ENCODE peak calls at places on chromosomes 12 and 14, in seven cellular contexts. One of them, this sample, is unnamed.

GRCh38 chr12:5114436-5114835 is 70.8 kb downstream of the KCNA5 start:
- ATAC-seq in pancreas: no peak
- ATAC-seq in psoas muscle: no peak
- ATAC-seq in heart right ventricle: no peak
- ATAC-seq in upper lobe of right lung: peak; percentile 75
- ATAC-seq in K562: no peak
- ATAC-seq in HepG2: no peak
- ATAC-seq in this sample: no peak

GRCh38 chr12:52082988-52083637 is 3.6 kb downstream of the SMIM41 start:
- ATAC-seq in psoas muscle: peak; percentile 57
- ATAC-seq in HepG2: peak; percentile 65
- ATAC-seq in pancreas: peak; percentile 84
- ATAC-seq in heart right ventricle: peak; percentile 70
- ATAC-seq in K562: peak; percentile 89
- ATAC-seq in upper lobe of right lung: peak; percentile 64
- ATAC-seq in this sample: peak; percentile 54

GRCh38 chr14:69941768-69942742 is 62.8 kb downstream of the SMOC1 start:
- ATAC-seq in HepG2: peak; percentile 74
- ATAC-seq in upper lobe of right lung: no peak
- ATAC-seq in heart right ventricle: no peak
- ATAC-seq in K562: no peak
- ATAC-seq in pancreas: peak; percentile 86
- ATAC-seq in psoas muscle: no peak
- ATAC-seq in this sample: no peak

GRCh38 chr14:69050235-69051184 is 71.4 kb upstream of the ACTN1 start:
- ATAC-seq in K562: no peak
- ATAC-seq in HepG2: no peak
- ATAC-seq in heart right ventricle: no peak
- ATAC-seq in pancreas: peak; percentile 28
- ATAC-seq in psoas muscle: no peak
- ATAC-seq in upper lobe of right lung: no peak
- ATAC-seq in this sample: no peak

GRCh38 chr14:75837151-75837787 is 144.5 kb downstream of the TGFB3 start:
- ATAC-seq in pancreas: no peak
- ATAC-seq in upper lobe of right lung: no peak
- ATAC-seq in heart right ventricle: no peak
- ATAC-seq in K562: no peak
- ATAC-seq in HepG2: no peak
- ATAC-seq in psoas muscle: no peak
- ATAC-seq in this sample: no peak

GRCh38 chr12:53764630-53765029 is 12.9 kb upstream of the CISTR start:
- ATAC-seq in psoas muscle: no peak
- ATAC-seq in pancreas: no peak
- ATAC-seq in K562: no peak
- ATAC-seq in HepG2: no peak
- ATAC-seq in heart right ventricle: no peak
- ATAC-seq in upper lobe of right lung: no peak
- ATAC-seq in this sample: no peak

GRCh38 chr14:60805881-60806569 is 71.5 kb downstream of the MNAT1 start:
- ATAC-seq in heart right ventricle: no peak
- ATAC-seq in psoas muscle: no peak
- ATAC-seq in K562: no peak
- ATAC-seq in HepG2: no peak
- ATAC-seq in pancreas: no peak
- ATAC-seq in upper lobe of right lung: no peak
- ATAC-seq in this sample: no peak

GRCh38 chr14:56474419-56475022 is 105.1 kb upstream of the TMEM260 start:
- ATAC-seq in pancreas: peak; percentile 80
- ATAC-seq in psoas muscle: no peak
- ATAC-seq in heart right ventricle: no peak
- ATAC-seq in upper lobe of right lung: peak; percentile 78
- ATAC-seq in K562: no peak
- ATAC-seq in HepG2: no peak
- ATAC-seq in this sample: no peak

GRCh38 chr12:30021046-30021833 is 237.5 kb upstream of the TMTC1 start:
- ATAC-seq in upper lobe of right lung: no peak
- ATAC-seq in heart right ventricle: no peak
- ATAC-seq in pancreas: no peak
- ATAC-seq in psoas muscle: no peak
- ATAC-seq in K562: no peak
- ATAC-seq in HepG2: no peak
- ATAC-seq in this sample: no peak

GRCh38 chr12:92271341-92271740 is 125.7 kb upstream of the BTG1 start:
- ATAC-seq in HepG2: no peak
- ATAC-seq in upper lobe of right lung: no peak
- ATAC-seq in heart right ventricle: no peak
- ATAC-seq in K562: no peak
- ATAC-seq in psoas muscle: no peak
- ATAC-seq in pancreas: no peak
- ATAC-seq in this sample: no peak

GRCh38 chr12:67710582-67710981 is 62.0 kb downstream of the DYRK2 start:
- ATAC-seq in HepG2: peak; percentile 99
- ATAC-seq in upper lobe of right lung: peak; percentile 85
- ATAC-seq in heart right ventricle: no peak
- ATAC-seq in pancreas: peak; percentile 99
- ATAC-seq in psoas muscle: no peak
- ATAC-seq in K562: no peak
- ATAC-seq in this sample: peak; percentile 57

GRCh38 chr14:53180272-53181221 is 27.4 kb upstream of the DDHD1 start:
- ATAC-seq in heart right ventricle: no peak
- ATAC-seq in psoas muscle: no peak
- ATAC-seq in K562: peak; percentile 88
- ATAC-seq in HepG2: peak; percentile 68
- ATAC-seq in pancreas: no peak
- ATAC-seq in upper lobe of right lung: peak; percentile 62
- ATAC-seq in this sample: no peak

GRCh38 chr14:55077691-55078151 is 26.3 kb downstream of the MAPK1IP1L start:
- ATAC-seq in K562: no peak
- ATAC-seq in pancreas: peak; percentile 84
- ATAC-seq in upper lobe of right lung: peak; percentile 96
- ATAC-seq in heart right ventricle: peak; percentile 54
- ATAC-seq in HepG2: peak; percentile 80
- ATAC-seq in psoas muscle: no peak
- ATAC-seq in this sample: no peak

GRCh38 chr14:20499108-20499507 is 6.2 kb upstream of the RNASE10 start:
- ATAC-seq in heart right ventricle: peak; percentile 83
- ATAC-seq in upper lobe of right lung: no peak
- ATAC-seq in HepG2: no peak
- ATAC-seq in psoas muscle: no peak
- ATAC-seq in pancreas: no peak
- ATAC-seq in K562: peak; percentile 34
- ATAC-seq in this sample: no peak

GRCh38 chr14:21109377-21110260 is 8.8 kb downstream of the TMEM253 start:
- ATAC-seq in K562: no peak
- ATAC-seq in psoas muscle: no peak
- ATAC-seq in pancreas: no peak
- ATAC-seq in HepG2: peak; percentile 73
- ATAC-seq in upper lobe of right lung: no peak
- ATAC-seq in heart right ventricle: no peak
- ATAC-seq in this sample: no peak

GRCh38 chr14:75098209-75098608 is 28.6 kb downstream of the NEK9 start:
- ATAC-seq in heart right ventricle: no peak
- ATAC-seq in upper lobe of right lung: no peak
- ATAC-seq in psoas muscle: peak; percentile 25
- ATAC-seq in pancreas: no peak
- ATAC-seq in K562: no peak
- ATAC-seq in HepG2: no peak
- ATAC-seq in this sample: no peak

GRCh38 chr12:77388611-77389265 is 323.4 kb upstream of the E2F7 start:
- ATAC-seq in upper lobe of right lung: no peak
- ATAC-seq in pancreas: no peak
- ATAC-seq in HepG2: no peak
- ATAC-seq in heart right ventricle: no peak
- ATAC-seq in K562: no peak
- ATAC-seq in psoas muscle: no peak
- ATAC-seq in this sample: no peak

GRCh38 chr14:69010632-69011031 is 31.5 kb upstream of the ACTN1 start:
- ATAC-seq in pancreas: no peak
- ATAC-seq in heart right ventricle: no peak
- ATAC-seq in psoas muscle: no peak
- ATAC-seq in upper lobe of right lung: no peak
- ATAC-seq in K562: no peak
- ATAC-seq in HepG2: no peak
- ATAC-seq in this sample: no peak

GRCh38 chr12:96073346-96074336 is 38.3 kb upstream of the LTA4H start:
- ATAC-seq in psoas muscle: no peak
- ATAC-seq in HepG2: no peak
- ATAC-seq in K562: no peak
- ATAC-seq in heart right ventricle: no peak
- ATAC-seq in pancreas: no peak
- ATAC-seq in upper lobe of right lung: no peak
- ATAC-seq in this sample: no peak

GRCh38 chr14:53842938-53843337 is 113.7 kb downstream of the BMP4 start:
- ATAC-seq in K562: no peak
- ATAC-seq in upper lobe of right lung: peak; percentile 88
- ATAC-seq in pancreas: peak; percentile 88
- ATAC-seq in heart right ventricle: no peak
- ATAC-seq in HepG2: peak; percentile 98
- ATAC-seq in psoas muscle: no peak
- ATAC-seq in this sample: no peak

GRCh38 chr12:14395059-14395778 is 29.7 kb downstream of the ATF7IP start:
- ATAC-seq in psoas muscle: no peak
- ATAC-seq in K562: peak; percentile 48
- ATAC-seq in heart right ventricle: peak; percentile 55
- ATAC-seq in HepG2: no peak
- ATAC-seq in pancreas: peak; percentile 60
- ATAC-seq in upper lobe of right lung: no peak
- ATAC-seq in this sample: no peak

GRCh38 chr14:38743941-38744611 is 359.0 kb downstream of the SEC23A start:
- ATAC-seq in psoas muscle: no peak
- ATAC-seq in heart right ventricle: no peak
- ATAC-seq in upper lobe of right lung: no peak
- ATAC-seq in K562: no peak
- ATAC-seq in pancreas: no peak
- ATAC-seq in HepG2: no peak
- ATAC-seq in this sample: no peak

GRCh38 chr12:54229624-54230212 is 40.9 kb upstream of the SMUG1 start:
- ATAC-seq in pancreas: peak; percentile 68
- ATAC-seq in K562: no peak
- ATAC-seq in psoas muscle: peak; percentile 47
- ATAC-seq in heart right ventricle: peak; percentile 67
- ATAC-seq in upper lobe of right lung: no peak
- ATAC-seq in HepG2: no peak
- ATAC-seq in this sample: peak; percentile 91

GRCh38 chr12:79673334-79673733 is 17.4 kb downstream of the PAWR start:
- ATAC-seq in heart right ventricle: no peak
- ATAC-seq in psoas muscle: no peak
- ATAC-seq in pancreas: no peak
- ATAC-seq in HepG2: no peak
- ATAC-seq in upper lobe of right lung: no peak
- ATAC-seq in K562: no peak
- ATAC-seq in this sample: no peak

GRCh38 chr12:93090768-93091172 is 161.7 kb upstream of the EEA1 start:
- ATAC-seq in upper lobe of right lung: no peak
- ATAC-seq in psoas muscle: no peak
- ATAC-seq in K562: no peak
- ATAC-seq in pancreas: peak; percentile 42
- ATAC-seq in heart right ventricle: no peak
- ATAC-seq in HepG2: no peak
- ATAC-seq in this sample: no peak

GRCh38 chr12:94169495-94169894 is 21.1 kb downstream of the PLXNC1 start:
- ATAC-seq in K562: no peak
- ATAC-seq in upper lobe of right lung: no peak
- ATAC-seq in HepG2: no peak
- ATAC-seq in psoas muscle: no peak
- ATAC-seq in pancreas: no peak
- ATAC-seq in heart right ventricle: no peak
- ATAC-seq in this sample: no peak

GRCh38 chr14:68970096-68970612 is 8.9 kb downstream of the ACTN1 start:
- ATAC-seq in pancreas: no peak
- ATAC-seq in K562: no peak
- ATAC-seq in HepG2: no peak
- ATAC-seq in upper lobe of right lung: no peak
- ATAC-seq in heart right ventricle: no peak
- ATAC-seq in psoas muscle: no peak
- ATAC-seq in this sample: no peak

GRCh38 chr12:85829391-85829790 is 6.8 kb downstream of the RASSF9 start:
- ATAC-seq in heart right ventricle: no peak
- ATAC-seq in upper lobe of right lung: no peak
- ATAC-seq in K562: no peak
- ATAC-seq in pancreas: no peak
- ATAC-seq in psoas muscle: no peak
- ATAC-seq in HepG2: no peak
- ATAC-seq in this sample: no peak

GRCh38 chr12:64824130-64824499 is 332 bp upstream of the TBC1D30 start:
- ATAC-seq in K562: no peak
- ATAC-seq in heart right ventricle: no peak
- ATAC-seq in HepG2: no peak
- ATAC-seq in psoas muscle: no peak
- ATAC-seq in pancreas: no peak
- ATAC-seq in upper lobe of right lung: no peak
- ATAC-seq in this sample: peak; percentile 20

GRCh38 chr14:49294736-49295135 is 291.4 kb downstream of the RPS29 start:
- ATAC-seq in upper lobe of right lung: no peak
- ATAC-seq in heart right ventricle: no peak
- ATAC-seq in pancreas: no peak
- ATAC-seq in HepG2: peak; percentile 61
- ATAC-seq in psoas muscle: no peak
- ATAC-seq in K562: no peak
- ATAC-seq in this sample: no peak
- TF ChIP-seq CTCF in upper lobe of right lung: no peak
- TF ChIP-seq CTCF in heart right ventricle: no peak
- TF ChIP-seq CTCF in pancreas: no peak
- TF ChIP-seq CTCF in HepG2: no peak
- TF ChIP-seq CTCF in psoas muscle: no peak
- TF ChIP-seq CTCF in K562: no peak
- TF ChIP-seq CTCF in this sample: no peak

GRCh38 chr12:116927244-116927940 is 16.6 kb downstream of the FBXW8 start:
- ATAC-seq in pancreas: no peak
- ATAC-seq in psoas muscle: no peak
- ATAC-seq in upper lobe of right lung: no peak
- ATAC-seq in K562: no peak
- ATAC-seq in heart right ventricle: no peak
- ATAC-seq in HepG2: no peak
- ATAC-seq in this sample: no peak
- H3K27ac ChIP-seq in pancreas: no peak overlapping the region
- H3K27ac ChIP-seq in psoas muscle: no peak overlapping the region
- H3K27ac ChIP-seq in upper lobe of right lung: no peak overlapping the region
- H3K27ac ChIP-seq in K562: no peak overlapping the region
- H3K27ac ChIP-seq in heart right ventricle: peak overlapping the region; percentile 37
- H3K27ac ChIP-seq in HepG2: no peak overlapping the region
- H3K27ac ChIP-seq in this sample: peak overlapping the region; percentile 54

GRCh38 chr14:87863047-87863446 is 129.9 kb downstream of the GALC start:
- ATAC-seq in K562: no peak
- ATAC-seq in psoas muscle: no peak
- ATAC-seq in upper lobe of right lung: no peak
- ATAC-seq in pancreas: no peak
- ATAC-seq in HepG2: no peak
- ATAC-seq in heart right ventricle: no peak
- ATAC-seq in this sample: no peak
- H3K9me3 ChIP-seq in K562: no peaks in the 10 kb centered on the region
- H3K9me3 ChIP-seq in psoas muscle: no peaks in the 10 kb centered on the region
- H3K9me3 ChIP-seq in upper lobe of right lung: no peaks in the 10 kb centered on the region
- H3K9me3 ChIP-seq in pancreas: no peaks in the 10 kb centered on the region
- H3K9me3 ChIP-seq in HepG2: no peaks in the 10 kb centered on the region
- H3K9me3 ChIP-seq in heart right ventricle: no peaks in the 10 kb centered on the region
- H3K9me3 ChIP-seq in this sample: no peaks in the 10 kb centered on the region

GRCh38 chr12:117261267-117261666 is 71.0 kb upstream of the FBXO21 start:
- ATAC-seq in HepG2: no peak
- ATAC-seq in K562: no peak
- ATAC-seq in pancreas: no peak
- ATAC-seq in upper lobe of right lung: no peak
- ATAC-seq in heart right ventricle: no peak
- ATAC-seq in psoas muscle: no peak
- ATAC-seq in this sample: no peak

GRCh38 chr12:117262749-117263148 is 72.5 kb upstream of the FBXO21 start:
- ATAC-seq in upper lobe of right lung: no peak
- ATAC-seq in heart right ventricle: no peak
- ATAC-seq in psoas muscle: no peak
- ATAC-seq in HepG2: no peak
- ATAC-seq in K562: no peak
- ATAC-seq in pancreas: no peak
- ATAC-seq in this sample: no peak
- TF ChIP-seq CTCF in upper lobe of right lung: no peak
- TF ChIP-seq CTCF in heart right ventricle: no peak
- TF ChIP-seq CTCF in psoas muscle: no peak
- TF ChIP-seq CTCF in HepG2: no peak
- TF ChIP-seq CTCF in K562: no peak
- TF ChIP-seq CTCF in pancreas: no peak
- TF ChIP-seq CTCF in this sample: no peak